ENCODE peak calls at places on chromosomes 13 and 19, in six cellular contexts. U is H1, W is HepG2, L is SK-N-SH, A is GM12878, K is K562. P is an unnamed sample.

GRCh38 chr13:89380101-89380500 is 1708.9 kb downstream of the SLITRK5 start:
- DNase-seq in U (no peak), W (peak), L (no peak), A (no peak), K (no peak), P (peak)

GRCh38 chr19:39169143-39169810 is 27.5 kb upstream of the NCCRP1 start:
- DNase-seq in U (no peak), W (no peak), L (no peak), A (no peak), K (no peak), P (no peak)

GRCh38 chr13:73677041-73677589 is 457.1 kb downstream of the KLF12 start:
- DNase-seq in U (no peak), W (no peak), L (no peak), A (no peak), K (no peak), P (no peak)

GRCh38 chr19:36420961-36421748 is 2.7 kb upstream of the ZFP82 start:
- DNase-seq in U (no peak), W (no peak), L (peak), A (no peak), K (peak), P (no peak)

GRCh38 chr13:67416047-67416925 is 186.2 kb upstream of the PCDH9 start:
- DNase-seq in U (peak), W (peak), L (peak), A (no peak), K (peak), P (no peak)

GRCh38 chr13:111909501-111909900 is 157.4 kb upstream of the SOX1 start:
- DNase-seq in U (no peak), W (no peak), L (no peak), A (no peak), K (no peak), P (no peak)

GRCh38 chr19:16571689-16572331 is 405 bp downstream of the SLC35E1 start:
- DNase-seq in U (peak), W (no peak), L (no peak), A (no peak), K (peak), P (peak)

GRCh38 chr13:36214163-36214921 is at the start of gene SOHLH2:
- DNase-seq in U (no peak), W (no peak), L (no peak), A (no peak), K (peak), P (no peak)

GRCh38 chr13:74966814-74967213 is 515.2 kb downstream of the TBC1D4 start:
- DNase-seq in U (no peak), W (no peak), L (peak), A (no peak), K (no peak), P (no peak)

GRCh38 chr19:35205733-35206323 is 22.7 kb downstream of the FAM187B start:
- DNase-seq in U (no peak), W (no peak), L (no peak), A (no peak), K (peak), P (no peak)

GRCh38 chr19:45305421-45305820 is 17.3 kb downstream of the CKM start:
- DNase-seq in U (no peak), W (peak), L (no peak), A (no peak), K (peak), P (no peak)

GRCh38 chr19:38557205-38557799 is 60.5 kb downstream of the MAP4K1 start:
- DNase-seq in U (no peak), W (no peak), L (no peak), A (peak), K (peak), P (peak)

GRCh38 chr19:41620171-41620570 is 6.7 kb downstream of the CEACAM4 start:
- DNase-seq in U (no peak), W (no peak), L (no peak), A (no peak), K (no peak), P (no peak)

GRCh38 chr19:33227242-33227650 is 1.6 kb upstream of the SLC7A10 start:
- DNase-seq in U (no peak), W (peak), L (no peak), A (no peak), K (no peak), P (no peak)

GRCh38 chr13:113648218-113648615 is 9.8 kb downstream of the ATP4B start:
- DNase-seq in U (no peak), W (no peak), L (no peak), A (no peak), K (no peak), P (no peak)

GRCh38 chr19:40411958-40412499 is 1.1 kb downstream of the PRX start:
- DNase-seq in U (no peak), W (no peak), L (peak), A (no peak), K (peak), P (no peak)

GRCh38 chr13:95182570-95183285 is 118.5 kb downstream of the ABCC4 start:
- DNase-seq in U (no peak), W (no peak), L (no peak), A (no peak), K (no peak), P (no peak)

GRCh38 chr19:679418-680286 is 3.5 kb downstream of the FSTL3 start:
- DNase-seq in U (no peak), W (no peak), L (peak), A (no peak), K (peak), P (peak)

GRCh38 chr19:23415561-23416191 is 20.4 kb upstream of the ZNF91 start:
- DNase-seq in U (peak), W (no peak), L (peak), A (no peak), K (no peak), P (no peak)

GRCh38 chr19:2271516-2272103 is 10.4 kb downstream of the PEAK3 start:
- DNase-seq in U (no peak), W (no peak), L (no peak), A (no peak), K (peak), P (no peak)

GRCh38 chr19:5547881-5548280 is 19.9 kb downstream of the TINCR start:
- DNase-seq in U (peak), W (peak), L (peak), A (no peak), K (peak), P (no peak)

GRCh38 chr13:31904941-31905824 is 126.4 kb upstream of the FRY start:
- DNase-seq in U (no peak), W (no peak), L (no peak), A (no peak), K (no peak), P (no peak)

GRCh38 chr19:10286803-10287737 is at the start of gene ICAM4:
- DNase-seq in U (peak), W (peak), L (peak), A (no peak), K (peak), P (peak)

GRCh38 chr13:62512194-62513141 is 1096.8 kb upstream of the PCDH20 start:
- DNase-seq in U (peak), W (peak), L (peak), A (peak), K (peak), P (no peak)

GRCh38 chr19:31448221-31448657 is 99.0 kb upstream of the TSHZ3 start:
- DNase-seq in U (no peak), W (no peak), L (peak), A (no peak), K (no peak), P (no peak)
- TF ChIP-seq GABPA in U (no peak), W (no peak), L (no peak), A (no peak), K (no peak), P (no peak)

DNA sequence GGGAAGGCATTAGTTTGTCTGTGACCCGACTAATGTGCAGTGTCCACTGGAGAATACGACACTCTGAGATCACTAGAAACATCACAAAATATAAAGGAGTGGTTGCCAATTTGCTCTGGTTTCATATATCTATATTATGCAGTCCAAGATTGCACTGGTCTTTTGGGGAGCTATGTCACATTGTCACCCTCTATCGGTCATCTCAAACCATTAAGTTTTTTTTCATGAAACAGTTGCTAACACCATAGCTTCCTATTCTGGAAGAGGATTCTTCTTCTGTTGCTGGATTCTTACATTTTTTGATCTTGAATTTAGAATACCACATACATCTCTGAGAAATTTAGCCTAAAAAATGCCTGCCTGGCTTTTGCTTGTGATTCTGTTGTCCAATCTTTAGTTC is 168.6 kb downstream of the LACC1 start:
- DNase-seq in U (no peak), W (peak), L (no peak), A (no peak), K (peak), P (no peak)
- TF ChIP-seq CTCF in U (no peak), W (peak), L (peak), A (peak), K (peak), P (peak)

GRCh38 chr19:11887247-11887617 is 350 bp upstream of the ZNF69 start:
- DNase-seq in U (no peak), W (no peak), L (no peak), A (no peak), K (no peak), P (no peak)
- TF ChIP-seq GABPA in U (no peak), W (no peak), L (no peak), A (no peak), K (no peak), P (no peak)

GRCh38 chr13:60094385-60095088 is 69.2 kb downstream of the DIAPH3 start:
- DNase-seq in U (no peak), W (no peak), L (no peak), A (no peak), K (no peak), P (no peak)

GRCh38 chr13:60095300-60095699 is 68.4 kb downstream of the DIAPH3 start:
- DNase-seq in U (no peak), W (no peak), L (no peak), A (no peak), K (peak), P (no peak)

GRCh38 chr13:60099631-60100420 is 63.9 kb downstream of the DIAPH3 start:
- DNase-seq in U (no peak), W (no peak), L (no peak), A (no peak), K (no peak), P (no peak)
- TF ChIP-seq CTCF in U (no peak), W (no peak), L (no peak), A (no peak), K (no peak), P (no peak)